ENCODE peak calls at places on chromosomes 11 and 22, in seven cellular contexts. E is uterus, G is cardiac muscle cell, L is heart right ventricle, B is neural progenitor cell, Q is lower lobe of right lung, P is IMR-90. A is an unnamed sample.

GRCh38 chr11:123939317-123939716 is at the start of gene OR4D5:
- DNase-seq in B (no peak), G (no peak), Q (no peak), E (no peak), P (no peak), L (no peak), A (no peak)

GRCh38 chr11:63888170-63889086 is 28.5 kb downstream of the RCOR2 start:
- DNase-seq in L (no peak), P (peak; percentile 52), E (peak; percentile 58), Q (peak; percentile 87), G (peak; percentile 38), B (peak; percentile 54), A (peak; percentile 90)

GRCh38 chr22:19873138-19873959 is 18.7 kb upstream of the GNB1L start:
- DNase-seq in L (no peak), B (no peak), Q (peak; percentile 49), G (no peak), P (no peak), E (peak; percentile 11), A (peak; percentile 39)

GRCh38 chr11:94283678-94284077 is 20.7 kb upstream of the IZUMO1R start:
- DNase-seq in B (no peak), Q (no peak), G (no peak), E (no peak), P (no peak), L (no peak), A (no peak)

GRCh38 chr22:27876684-27877083 is 42.4 kb downstream of the PITPNB start:
- DNase-seq in L (no peak), Q (no peak), P (peak; percentile 27), E (no peak), G (no peak), B (peak; percentile 34), A (no peak)

GRCh38 chr11:1120532-1121342 is 37.0 kb upstream of the MUC5AC start:
- DNase-seq in B (no peak), P (no peak), Q (no peak), G (no peak), L (peak; percentile 4), E (no peak), A (peak; percentile 27)

GRCh38 chr22:40407831-40408717 is 37.7 kb downstream of the SGSM3 start:
- DNase-seq in Q (peak; percentile 44), G (no peak), E (no peak), P (no peak), L (no peak), B (no peak), A (no peak)

GRCh38 chr22:46942816-46943783 is 180.7 kb downstream of the TBC1D22A start:
- DNase-seq in E (peak; percentile 48), G (no peak), Q (peak; percentile 76), L (peak; percentile 40), B (no peak), P (no peak), A (no peak)

GRCh38 chr11:113014731-113015455 is 53.7 kb downstream of the NCAM1 start:
- DNase-seq in Q (peak; percentile 48), B (no peak), G (peak; percentile 40), P (no peak), L (peak; percentile 70), E (peak; percentile 53), A (peak; percentile 51)

GRCh38 chr11:9563196-9563730 is 10.2 kb upstream of the WEE1 start:
- DNase-seq in B (no peak), G (no peak), L (no peak), Q (no peak), E (no peak), P (no peak), A (no peak)
- H3K27me3 ChIP-seq in B (no peaks in the 10 kb centered on the region), G (no peaks in the 10 kb centered on the region), L (no peaks in the 10 kb centered on the region), Q (no peaks in the 10 kb centered on the region), E (no peaks in the 10 kb centered on the region), P (no peaks in the 10 kb centered on the region), A (no peaks in the 10 kb centered on the region)

GRCh38 chr22:41564563-41564962 is 3.8 kb downstream of the CSDC2 start:
- DNase-seq in E (no peak), P (peak; percentile 46), B (no peak), G (no peak), L (no peak), Q (no peak), A (no peak)
- H3K4me1 ChIP-seq in E (peaks cover 16% of the 10 kb centered on the region), P (peaks cover 26% of the 10 kb centered on the region), B (peaks cover 12% of the 10 kb centered on the region), G (peaks cover 32% of the 10 kb centered on the region), L (peaks cover 35% of the 10 kb centered on the region), Q (no peaks in the 10 kb centered on the region), A (peaks cover 3% of the 10 kb centered on the region)

GRCh38 chr11:111555255-111555654 is 14.7 kb downstream of the LAYN start:
- DNase-seq in E (no peak), P (peak; percentile 79), B (no peak), G (no peak), L (no peak), Q (no peak), A (no peak)

GRCh38 chr11:111560785-111561184 is 20.3 kb downstream of the LAYN start:
- DNase-seq in B (no peak), L (no peak), Q (no peak), G (no peak), E (no peak), P (no peak), A (no peak)

GRCh38 chr11:111554532-111554931 is 14.0 kb downstream of the LAYN start:
- DNase-seq in L (no peak), G (no peak), B (no peak), E (no peak), Q (no peak), P (no peak), A (no peak)

GRCh38 chr11:111559791-111560190 is 19.3 kb downstream of the LAYN start:
- DNase-seq in B (no peak), P (no peak), G (no peak), Q (no peak), L (no peak), E (no peak), A (no peak)

DNA sequence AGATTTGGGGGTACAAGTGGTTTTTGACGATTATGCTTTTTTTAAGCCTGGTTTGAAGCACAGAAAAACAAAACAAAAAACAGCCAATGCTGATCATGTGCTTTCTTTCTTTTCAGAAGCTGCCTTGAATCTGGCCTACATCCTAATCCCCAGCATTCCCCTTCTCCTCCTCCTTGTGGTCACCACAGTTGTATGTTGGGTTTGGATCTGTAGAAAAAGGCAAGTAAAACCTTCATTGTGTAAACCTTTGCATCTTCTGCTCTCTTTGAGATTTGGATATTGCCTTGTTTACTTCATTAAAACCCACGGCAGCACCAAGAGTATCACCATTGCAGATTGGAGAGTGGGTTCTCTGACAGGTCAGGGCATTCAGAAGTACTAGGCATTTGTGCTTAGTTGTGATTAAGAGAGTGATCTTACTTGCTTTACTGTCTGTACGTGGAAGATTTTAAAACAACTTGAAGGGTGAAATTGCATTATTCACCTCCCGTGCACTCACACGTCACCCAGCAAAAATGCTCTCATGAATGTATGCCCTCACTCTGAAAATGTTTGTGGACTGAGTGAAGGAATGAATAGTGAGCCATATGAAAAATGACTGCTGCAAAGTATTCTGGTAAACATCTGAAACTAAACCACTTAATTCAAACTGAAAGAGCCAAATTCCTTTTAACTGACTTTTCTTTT is 17.0 kb downstream of the LAYN start:
- DNase-seq in L (no peak), G (no peak), P (peak; percentile 99), B (no peak), E (peak; percentile 33), Q (no peak), A (no peak)
- TF ChIP-seq CTCF in L (no peak), G (no peak), P (peak; percentile 18), B (no peak), E (no peak), Q (no peak), A (no peak)

GRCh38 chr22:37069719-37070118 is 18.2 kb downstream of the KCTD17 start:
- DNase-seq in P (no peak), Q (no peak), L (no peak), G (no peak), B (no peak), E (no peak), A (no peak)

GRCh38 chr22:37069319-37069718 is 17.8 kb downstream of the KCTD17 start:
- DNase-seq in Q (no peak), L (no peak), P (no peak), E (no peak), G (no peak), B (no peak), A (no peak)

GRCh38 chr22:37070334-37070733 is 18.8 kb downstream of the KCTD17 start:
- DNase-seq in B (no peak), P (no peak), Q (no peak), G (no peak), L (no peak), E (no peak), A (no peak)

GRCh38 chr22:37068859-37069258 is 17.3 kb downstream of the KCTD17 start:
- DNase-seq in G (peak; percentile 34), Q (no peak), L (no peak), E (no peak), P (no peak), B (peak; percentile 76), A (peak; percentile 87)

GRCh38 chr22:37070744-37071143 is 19.2 kb downstream of the KCTD17 start:
- DNase-seq in L (no peak), B (no peak), G (no peak), Q (no peak), E (no peak), P (no peak), A (no peak)
- H3K27me3 ChIP-seq in L (peaks cover 58% of the 10 kb centered on the region), B (peaks cover 86% of the 10 kb centered on the region), G (peaks cover 68% of the 10 kb centered on the region), Q (peaks cover 37% of the 10 kb centered on the region), E (peaks cover 8% of the 10 kb centered on the region), P (peaks cover 42% of the 10 kb centered on the region), A (peaks cover 63% of the 10 kb centered on the region)

GRCh38 chr11:20949585-20949984 is 280.2 kb downstream of the NELL1 start:
- DNase-seq in L (no peak), P (no peak), Q (no peak), E (no peak), G (peak; percentile 11), B (no peak), A (no peak)
- H3K4me1 ChIP-seq in L (no peaks in the 10 kb centered on the region), P (no peaks in the 10 kb centered on the region), Q (no peaks in the 10 kb centered on the region), E (no peaks in the 10 kb centered on the region), G (no peaks in the 10 kb centered on the region), B (no peaks in the 10 kb centered on the region), A (no peaks in the 10 kb centered on the region)

DNA sequence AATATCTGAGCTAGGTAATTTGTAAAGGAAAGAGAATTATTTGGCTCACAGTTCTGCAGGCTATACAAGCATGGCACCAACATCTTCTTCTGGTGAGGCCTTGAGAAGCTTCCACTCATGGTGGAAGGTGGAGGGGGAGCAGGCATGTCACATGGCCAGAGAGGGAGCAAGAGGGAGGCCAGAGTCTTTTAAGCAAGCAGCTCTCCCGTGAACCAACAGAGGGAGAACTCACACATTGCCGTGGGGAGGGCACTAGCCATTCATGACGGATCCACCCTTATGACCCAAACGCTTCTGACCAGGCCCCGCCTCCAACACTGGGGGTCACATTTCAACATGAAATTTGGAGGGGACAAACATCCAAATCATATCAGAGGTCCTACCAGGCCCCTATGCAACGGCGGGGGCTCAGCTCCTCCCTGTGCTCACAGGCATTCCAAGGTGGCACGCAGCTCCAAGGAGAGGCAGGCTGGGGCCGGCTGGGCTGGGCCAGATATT is 4.6 kb downstream of the C11orf96 start:
- DNase-seq in L (no peak), B (peak; percentile 58), P (peak; percentile 47), G (peak; percentile 52), E (peak; percentile 61), Q (no peak), A (peak; percentile 81)
- TF ChIP-seq CTCF in L (peak; percentile 35), B (peak; percentile 37), P (peak; percentile 48), G (peak; percentile 50), E (peak; percentile 48), Q (no peak), A (peak; percentile 74)